ENCODE peak calls at places on chromosomes 1 and 21, in five cellular contexts. S is fibroblast of pulmonary artery; A is activated naive CD8-positive, alpha-beta T cell treated with anti-CD3 and anti-CD28 coated beads, Interleukin-2, amount 10 ng/mL, durations not matched to agents 7 days and 5 days; I is esophagus squamous epithelium; B is heart left ventricle. O is an unnamed sample.

GRCh38 chr1:226473325-226473724 is 65.4 kb upstream of the PARP1 start:
- DNase-seq in B (no peak), I (no peak), S (no peak), A (no peak), O (no peak)

GRCh38 chr1:149849246-149849946 is 50.0 kb upstream of the BOLA1 start:
- DNase-seq in B (no peak), A (no peak), S (no peak), I (no peak), O (no peak)

GRCh38 chr1:89454845-89455521 is 69.6 kb upstream of the LRRC8B start:
- DNase-seq in A (peak; percentile 47), B (peak; percentile 24), I (no peak), S (peak; percentile 66), O (no peak)

GRCh38 chr1:222801067-222801466 is 13.8 kb upstream of the DISP1 start:
- DNase-seq in B (no peak), S (no peak), A (no peak), I (no peak), O (no peak)

GRCh38 chr1:111586112-111586511 is 33.5 kb upstream of the RAP1A start:
- DNase-seq in S (no peak), B (no peak), I (no peak), A (no peak), O (no peak)

GRCh38 chr1:99756598-99756997 is 9.8 kb downstream of the FRRS1 start:
- DNase-seq in B (no peak), S (peak; percentile 52), A (no peak), I (no peak), O (no peak)

GRCh38 chr1:157363660-157364140 is 188.6 kb downstream of the FCRL5 start:
- DNase-seq in S (peak; percentile 40), A (no peak), I (no peak), B (no peak), O (no peak)

GRCh38 chr1:155856257-155856974 is 598 bp downstream of the GON4L start:
- DNase-seq in B (no peak), S (no peak), I (no peak), A (no peak), O (no peak)

GRCh38 chr1:46396429-46397398 is 2.6 kb downstream of the FAAH start:
- DNase-seq in B (no peak), A (no peak), S (no peak), I (no peak), O (peak; percentile 40)

GRCh38 chr21:15015622-15016471 is 49.0 kb downstream of the NRIP1 start:
- DNase-seq in A (no peak), B (no peak), S (peak; percentile 64), I (no peak), O (no peak)